ENCODE peak calls at places on chromosomes 13 and 19, in four cellular contexts. I is A549, S is IMR-90, E is K562. K is an unnamed sample.

GRCh38 chr13:43196171-43196611 is 172.8 kb downstream of the DNAJC15 start:
- DNase-seq in S (peak), E (no peak), I (no peak), K (no peak)

GRCh38 chr19:12779162-12779993 is 4.0 kb upstream of the HOOK2 start:
- DNase-seq in S (peak), E (peak), I (no peak), K (no peak)

GRCh38 chr13:89899302-89900103 is 1448.0 kb upstream of the MIR17HG start:
- DNase-seq in E (no peak), S (no peak), I (no peak), K (no peak)

GRCh38 chr13:20049558-20050473 is 91.3 kb downstream of the ZMYM2 start:
- DNase-seq in I (no peak), E (no peak), S (no peak), K (no peak)

GRCh38 chr19:51158474-51159129 is 16.5 kb downstream of the SIGLEC7 start:
- DNase-seq in S (peak), E (peak), I (peak), K (no peak)

GRCh38 chr19:48121909-48122371 is 11.3 kb upstream of the PLA2G4C start:
- DNase-seq in I (no peak), S (no peak), E (no peak), K (peak)

GRCh38 chr19:56525214-56525860 is 13.4 kb upstream of the ZFP28 start:
- DNase-seq in I (no peak), S (no peak), E (no peak), K (no peak)

GRCh38 chr19:18860725-18861124 is 29.0 kb downstream of the UPF1 start:
- DNase-seq in E (no peak), I (no peak), S (no peak), K (no peak)

GRCh38 chr13:32376642-32377418 is 51.1 kb downstream of the N4BP2L1 start:
- DNase-seq in E (no peak), I (no peak), S (no peak), K (no peak)

GRCh38 chr19:3440082-3440481 is 40.2 kb downstream of the SMIM24 start:
- DNase-seq in I (peak), E (peak), S (no peak), K (no peak)

GRCh38 chr19:51687791-51688664 is 5.1 kb upstream of the SPACA6 start:
- DNase-seq in S (peak), E (peak), I (peak), K (no peak)

GRCh38 chr19:31337007-31337914 is 12.0 kb downstream of the TSHZ3 start:
- DNase-seq in I (no peak), E (no peak), S (no peak), K (no peak)

GRCh38 chr13:22967669-22968068 is 213.1 kb upstream of the SGCG start:
- DNase-seq in S (no peak), I (no peak), E (no peak), K (no peak)

DNA sequence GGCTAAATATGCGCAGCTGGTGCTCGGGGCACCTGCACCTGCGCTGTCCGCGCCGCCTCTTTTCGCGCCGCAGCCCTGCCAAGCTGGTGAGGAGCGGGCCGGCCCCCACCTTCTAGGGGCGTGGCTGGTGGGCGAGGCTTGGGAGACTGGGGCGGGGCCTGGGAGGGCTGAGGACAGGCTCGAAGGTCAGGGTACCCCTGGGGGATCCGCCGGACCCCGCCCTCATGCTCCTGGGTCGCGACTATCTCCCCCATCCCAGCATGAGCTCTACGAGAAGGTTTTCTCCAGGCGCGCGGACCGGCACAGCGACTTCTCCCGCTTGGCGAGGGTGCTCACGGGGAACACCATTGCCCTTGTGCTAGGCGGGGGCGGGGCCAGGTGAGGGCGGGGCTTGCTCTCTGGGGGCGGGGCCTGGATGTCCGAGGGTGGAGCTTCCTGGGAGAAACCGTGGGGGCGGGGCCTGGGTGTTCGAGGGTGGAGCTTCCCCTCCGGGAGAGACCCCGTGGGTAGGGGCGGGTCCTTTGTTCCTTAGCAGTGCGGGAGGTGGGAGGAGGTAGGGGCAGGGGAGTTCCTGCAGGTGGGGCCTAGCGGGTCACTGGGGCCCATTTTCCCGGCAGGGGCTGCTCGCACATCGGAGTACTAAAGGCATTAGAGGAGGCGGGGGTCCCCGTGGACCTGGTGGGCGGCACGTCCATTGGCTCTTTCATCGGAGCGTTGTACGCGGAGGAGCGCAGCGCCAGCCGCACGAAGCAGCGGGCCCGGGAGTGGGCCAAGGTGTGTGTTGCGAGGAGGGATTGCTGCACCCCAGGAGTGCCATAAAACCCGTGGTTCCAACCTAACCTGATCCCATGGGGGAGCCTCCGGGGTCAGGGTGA is 19.7 kb downstream of the PNPLA6 start:
- DNase-seq in S (no peak), I (peak), E (peak), K (no peak)
- TF ChIP-seq ELK1 in S (no peak), I (no peak), E (no peak), K (no peak)

GRCh38 chr13:111511219-111511732 is 190.8 kb downstream of the TEX29 start:
- DNase-seq in E (no peak), S (no peak), I (no peak), K (no peak)

GRCh38 chr13:111512707-111513106 is 192.3 kb downstream of the TEX29 start:
- DNase-seq in E (no peak), S (no peak), I (no peak), K (no peak)

GRCh38 chr13:111508902-111509509 is 188.6 kb downstream of the TEX29 start:
- DNase-seq in I (no peak), S (no peak), E (peak), K (no peak)

GRCh38 chr13:111511805-111512504 is 191.5 kb downstream of the TEX29 start:
- DNase-seq in I (no peak), S (no peak), E (no peak), K (no peak)

DNA sequence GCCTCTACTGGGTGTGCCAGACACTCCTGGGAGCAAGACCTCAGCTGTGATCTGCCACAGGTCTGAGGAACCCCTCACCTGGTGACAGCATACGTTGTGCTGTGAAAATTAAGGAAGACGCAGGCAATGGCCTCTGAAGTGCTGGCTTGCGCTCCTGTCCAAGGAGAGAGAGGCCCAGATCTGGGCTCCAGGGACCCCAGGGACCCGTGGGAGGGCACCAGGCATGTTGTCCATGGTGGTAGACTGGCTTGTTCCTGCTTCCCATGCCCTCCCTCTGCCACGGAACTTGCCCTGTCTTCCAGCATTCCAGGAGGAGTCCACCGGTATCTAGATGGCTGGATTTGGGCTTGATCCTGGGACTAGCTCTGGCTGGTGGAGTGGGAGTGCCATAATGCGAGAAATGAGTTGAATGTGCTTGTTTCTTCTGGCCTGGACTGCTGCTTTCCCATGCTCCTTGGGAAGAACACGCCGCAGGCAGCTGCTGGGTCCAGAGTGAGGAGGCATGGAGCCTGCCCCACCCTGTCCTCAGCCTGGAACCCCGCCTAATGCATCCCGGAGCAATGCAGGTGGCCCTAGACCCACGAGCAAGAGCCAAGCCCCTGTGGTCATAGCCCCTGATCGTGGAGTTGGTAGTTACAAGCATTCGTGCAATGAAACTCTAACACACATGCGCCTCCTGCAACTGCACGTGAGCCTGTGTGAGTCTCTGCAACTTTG is 190.2 kb downstream of the TEX29 start:
- DNase-seq in E (no peak), S (no peak), I (no peak), K (no peak)
- TF ChIP-seq ELK1 in E (no peak), S (no peak), I (no peak), K (no peak)

GRCh38 chr13:100515410-100515800 is 73.2 kb downstream of the GGACT start:
- DNase-seq in I (no peak), S (no peak), E (no peak), K (no peak)

GRCh38 chr13:100517706-100518105 is 70.9 kb downstream of the GGACT start:
- DNase-seq in E (no peak), S (no peak), I (no peak), K (no peak)

GRCh38 chr13:100518394-100519062 is 70.1 kb downstream of the GGACT start:
- DNase-seq in E (no peak), I (no peak), S (no peak), K (no peak)

GRCh38 chr13:100514788-100515409 is 73.7 kb downstream of the GGACT start:
- DNase-seq in I (peak), E (peak), S (peak), K (peak)

GRCh38 chr13:100517135-100517534 is 71.5 kb downstream of the GGACT start:
- DNase-seq in I (peak), E (no peak), S (no peak), K (no peak)
- TF ChIP-seq ELK1 in I (no peak), E (no peak), S (no peak), K (no peak)

DNA sequence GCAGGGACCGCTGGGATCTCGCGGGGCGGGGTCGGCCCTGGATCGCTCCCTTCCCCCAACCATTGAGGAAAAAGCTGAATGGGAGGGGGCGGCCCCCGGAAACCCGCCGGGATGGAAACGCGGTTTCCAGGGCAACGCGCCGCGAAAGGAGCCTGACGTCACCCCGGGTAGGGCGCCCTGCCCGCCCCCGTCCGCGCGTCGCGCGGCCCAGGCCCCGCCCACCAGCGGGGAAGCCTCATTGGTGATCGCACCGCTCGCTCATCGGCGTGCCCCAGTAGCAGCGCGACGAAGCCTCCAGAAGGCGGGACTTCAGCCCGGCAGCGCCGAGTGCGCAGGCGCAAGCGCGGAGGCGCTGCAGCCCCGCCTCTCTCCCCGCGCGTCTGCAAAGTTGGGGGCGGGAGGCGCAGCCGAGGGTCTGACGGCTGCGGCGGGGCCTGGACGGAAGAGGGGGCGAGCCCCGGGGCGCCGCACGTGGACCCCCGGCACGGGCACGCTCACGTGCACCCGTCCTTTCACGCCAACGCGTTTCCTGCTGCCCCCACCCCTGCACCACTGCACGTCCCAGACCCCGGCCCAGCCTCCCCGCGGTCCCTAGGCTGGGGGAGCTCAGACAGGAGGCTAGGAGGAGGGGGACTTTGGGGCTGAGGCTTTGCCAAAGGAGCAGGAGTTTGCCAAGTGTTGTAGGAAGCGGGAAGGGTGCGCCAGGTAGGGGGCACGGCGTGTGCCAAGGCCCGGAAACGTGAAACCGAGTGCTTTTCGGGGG is 8.2 kb upstream of the CIRBP start:
- DNase-seq in S (peak), I (peak), E (peak), K (peak)
- TF ChIP-seq ELK1 in S (no peak), I (no peak), E (no peak), K (no peak)

GRCh38 chr13:33497146-33497845 is 211.7 kb upstream of the STARD13 start:
- DNase-seq in I (no peak), E (no peak), S (peak), K (no peak)

GRCh38 chr13:33496336-33496735 is 210.8 kb upstream of the STARD13 start:
- DNase-seq in S (no peak), E (no peak), I (no peak), K (no peak)

GRCh38 chr13:33490461-33491327 is 205.1 kb upstream of the STARD13 start:
- DNase-seq in I (no peak), S (no peak), E (peak), K (no peak)

GRCh38 chr13:33493672-33494365 is 208.3 kb upstream of the STARD13 start:
- DNase-seq in S (no peak), E (no peak), I (no peak), K (no peak)

GRCh38 chr13:33494596-33495214 is 209.2 kb upstream of the STARD13 start:
- DNase-seq in E (peak), S (peak), I (no peak), K (no peak)
- TF ChIP-seq ELK1 in E (no peak), S (no peak), I (no peak), K (no peak)

GRCh38 chr19:1945899-1946298 is 4.9 kb downstream of the CSNK1G2 start:
- DNase-seq in S (no peak), I (peak), E (peak), K (no peak)
- TF ChIP-seq ELK1 in S (no peak), I (no peak), E (no peak), K (no peak)

GRCh38 chr19:15466851-15467733 is 2.7 kb upstream of the RASAL3 start:
- DNase-seq in I (no peak), S (peak), E (no peak), K (peak)
- TF ChIP-seq ELK1 in I (no peak), S (no peak), E (no peak), K (no peak)

GRCh38 chr13:46094478-46094877 is 10.4 kb downstream of the CPB2 start:
- DNase-seq in I (no peak), E (no peak), S (no peak), K (no peak)
- TF ChIP-seq ELK1 in I (no peak), E (no peak), S (no peak), K (no peak)

GRCh38 chr13:106336663-106337062 is 198.8 kb downstream of the EFNB2 start:
- DNase-seq in I (no peak), E (no peak), S (no peak), K (no peak)

GRCh38 chr13:106340249-106340648 is 195.2 kb downstream of the EFNB2 start:
- DNase-seq in I (no peak), S (no peak), E (no peak), K (no peak)

GRCh38 chr13:106331116-106331515 is 204.3 kb downstream of the EFNB2 start:
- DNase-seq in I (no peak), E (no peak), S (no peak), K (no peak)

GRCh38 chr13:106337096-106337495 is 198.4 kb downstream of the EFNB2 start:
- DNase-seq in E (no peak), S (peak), I (no peak), K (no peak)
- TF ChIP-seq ELK1 in E (no peak), S (no peak), I (no peak), K (no peak)

GRCh38 chr13:111213964-111214726 is 99.0 kb downstream of the ARHGEF7 start:
- DNase-seq in E (no peak), I (no peak), S (no peak), K (no peak)

GRCh38 chr13:111215081-111216047 is 100.3 kb downstream of the ARHGEF7 start:
- DNase-seq in E (no peak), I (no peak), S (no peak), K (no peak)

GRCh38 chr13:111219306-111219705 is 101.1 kb upstream of the TEX29 start:
- DNase-seq in S (peak), I (no peak), E (no peak), K (no peak)

GRCh38 chr13:111217661-111218060 is 102.6 kb downstream of the ARHGEF7 start:
- DNase-seq in S (no peak), E (no peak), I (no peak), K (no peak)

GRCh38 chr13:111216166-111216960 is 101.3 kb downstream of the ARHGEF7 start:
- DNase-seq in S (peak), E (peak), I (peak), K (no peak)
- TF ChIP-seq ELK1 in S (no peak), E (no peak), I (no peak), K (no peak)

K was measured in GM12878.